ENCODE peak calls at places on chromosomes 3 and 15, in five cellular contexts. J, H, B, G and U are unnamed samples.
A peak's percentile ranks its signal among the peaks of the same experiment; 100 is the strongest.

GRCh38 chr3:71388535-71389120 is 194.9 kb downstream of the FOXP1 start:
- DNase-seq in B (no peak), H (no peak), J (no peak), G (no peak), U (no peak)

GRCh38 chr15:75368689-75369239 is 357 bp upstream of the MAN2C1 start:
- DNase-seq in B (peak; percentile 60), G (no peak), J (no peak), H (no peak), U (no peak)

GRCh38 chr15:40327338-40327917 is 3.9 kb downstream of the INAFM2 start:
- DNase-seq in B (peak; percentile 71), J (no peak), G (no peak), H (no peak), U (no peak)

GRCh38 chr3:196181127-196181546 is 30.1 kb downstream of the ZDHHC19 start:
- DNase-seq in H (peak; percentile 16), G (no peak), J (no peak), B (peak; percentile 39), U (no peak)

GRCh38 chr3:66655119-66655518 is 154.3 kb upstream of the LRIG1 start:
- DNase-seq in G (no peak), J (no peak), B (no peak), H (no peak), U (no peak)

GRCh38 chr3:124669470-124669869 is 60.8 kb upstream of the UMPS start:
- DNase-seq in G (peak; percentile 71), J (no peak), B (no peak), H (no peak), U (no peak)

GRCh38 chr15:60390931-60391501 is 6.8 kb downstream of the ANXA2 start:
- DNase-seq in J (no peak), H (no peak), G (peak; percentile 87), B (no peak), U (peak; percentile 90)

GRCh38 chr3:126517291-126517951 is at the start of gene UROC1:
- DNase-seq in B (peak; percentile 49), H (peak; percentile 36), G (no peak), J (no peak), U (no peak)

GRCh38 chr3:12901631-12902045 is 60.3 kb upstream of the RPL32 start:
- DNase-seq in H (peak; percentile 40), B (peak; percentile 89), G (no peak), J (no peak), U (peak; percentile 42)

GRCh38 chr15:75842722-75843617 is at the start of gene UBE2Q2:
- DNase-seq in J (peak; percentile 65), H (peak; percentile 86), G (peak; percentile 71), B (peak; percentile 96), U (peak; percentile 91)

GRCh38 chr15:100461049-100461448 is 67.7 kb downstream of the CERS3 start:
- DNase-seq in B (no peak), H (no peak), J (no peak), G (no peak), U (no peak)

GRCh38 chr15:82129769-82130168 is 84.0 kb upstream of the MEX3B start:
- DNase-seq in B (no peak), H (no peak), J (no peak), G (peak; percentile 96), U (no peak)

GRCh38 chr3:71022552-71023335 is 560.8 kb downstream of the FOXP1 start:
- DNase-seq in J (no peak), H (no peak), B (peak; percentile 21), G (peak; percentile 15), U (peak; percentile 87)

GRCh38 chr15:90934256-90934948 is 683 bp upstream of the UNC45A start:
- DNase-seq in J (peak; percentile 77), B (peak; percentile 94), H (peak; percentile 90), G (peak; percentile 77), U (peak; percentile 93)

GRCh38 chr3:108914774-108915641 is 38.7 kb downstream of the GUCA1C start:
- DNase-seq in J (peak; percentile 35), H (no peak), B (peak; percentile 72), G (peak; percentile 60), U (peak; percentile 86)

GRCh38 chr15:34023932-34024331 is 15.1 kb downstream of the AVEN start:
- DNase-seq in J (no peak), G (no peak), B (no peak), H (no peak), U (no peak)

GRCh38 chr15:71709808-71710418 is 100.4 kb upstream of the NR2E3 start:
- DNase-seq in B (no peak), H (no peak), G (no peak), J (no peak), U (no peak)